ENCODE peak calls at places on chromosomes 11 and 22, in four cellular contexts. L is neuronal stem cell, J is IMR-90, B is mesenchymal stem cell. X is an unnamed sample.
A peak's percentile ranks its signal among the peaks of the same experiment; 100 is the strongest.

GRCh38 chr11:60942970-60943565 is 8.9 kb downstream of the SLC15A3 start:
- DNase-seq in L (no peak), J (no peak), B (no peak), X (no peak)

GRCh38 chr11:45635907-45636306 is 29.5 kb downstream of the CHST1 start:
- DNase-seq in L (no peak), J (no peak), B (no peak), X (no peak)

GRCh38 chr22:29820941-29821789 is 16.9 kb downstream of the ASCC2 start:
- DNase-seq in L (no peak), J (peak; percentile 98), B (peak; percentile 97), X (no peak)

GRCh38 chr11:6703247-6704063 is 20.3 kb upstream of the MRPL17 start:
- DNase-seq in L (peak; percentile 27), J (peak; percentile 57), B (peak; percentile 76), X (peak; percentile 57)

GRCh38 chr11:24593332-24593731 is 96.5 kb downstream of the LUZP2 start:
- DNase-seq in L (no peak), J (peak; percentile 4), B (no peak), X (no peak)

GRCh38 chr11:32890843-32891656 is 1.6 kb upstream of the QSER1 start:
- DNase-seq in L (no peak), J (no peak), B (no peak), X (peak; percentile 79)

GRCh38 chr11:22461626-22462025 is 123.4 kb downstream of the SLC17A6 start:
- DNase-seq in L (no peak), J (peak; percentile 31), B (peak; percentile 24), X (no peak)

GRCh38 chr22:35754761-35755160 is 37.1 kb downstream of the APOL5 start:
- DNase-seq in L (no peak), J (no peak), B (no peak), X (no peak)

GRCh38 chr11:64444838-64445441 is 86.0 kb downstream of the RPS6KA4 start:
- DNase-seq in L (no peak), J (peak; percentile 17), B (peak; percentile 16), X (no peak)

GRCh38 chr11:127157225-127157624 is 156.7 kb upstream of the KIRREL3 start:
- DNase-seq in L (no peak), J (no peak), B (no peak), X (no peak)

GRCh38 chr11:19842505-19842904 is 129.9 kb downstream of the NAV2 start:
- DNase-seq in L (no peak), J (no peak), B (no peak), X (no peak)

GRCh38 chr11:100863080-100863581 is 176.0 kb downstream of the ARHGAP42 start:
- DNase-seq in L (peak; percentile 8), J (peak; percentile 95), B (peak; percentile 94), X (no peak)

GRCh38 chr11:15579287-15580001 is 464.7 kb downstream of the INSC start:
- DNase-seq in L (no peak), J (no peak), B (no peak), X (no peak)

GRCh38 chr22:17964153-17964552 is 60.2 kb downstream of the MICAL3 start:
- DNase-seq in L (no peak), J (no peak), B (no peak), X (no peak)

GRCh38 chr11:123603666-123604065 is 50.8 kb downstream of the SCN3B start:
- DNase-seq in L (no peak), J (no peak), B (no peak), X (no peak)

GRCh38 chr11:78202733-78203167 is 14.0 kb downstream of the USP35 start:
- DNase-seq in L (no peak), J (no peak), B (no peak), X (no peak)

GRCh38 chr11:100715163-100715792 is 28.2 kb downstream of the ARHGAP42 start:
- DNase-seq in L (no peak), J (no peak), B (no peak), X (no peak)

GRCh38 chr22:39239561-39240423 is 5.0 kb downstream of the PDGFB start:
- DNase-seq in L (no peak), J (no peak), B (no peak), X (no peak)

GRCh38 chr11:7905961-7906429 is 25.1 kb downstream of the OR10A6 start:
- DNase-seq in L (no peak), J (no peak), B (no peak), X (peak; percentile 59)

GRCh38 chr11:121503056-121503455 is 50.3 kb upstream of the SORL1-AS1 start:
- DNase-seq in L (no peak), J (no peak), B (no peak), X (no peak)

GRCh38 chr22:38176170-38176741 is 5.4 kb downstream of the PLA2G6 start:
- DNase-seq in L (no peak), J (peak; percentile 98), B (peak; percentile 95), X (no peak)

GRCh38 chr11:36458129-36458918 is 51.7 kb downstream of the TRAF6 start:
- DNase-seq in L (no peak), J (no peak), B (no peak), X (no peak)

GRCh38 chr11:46382644-46383403 is 1.4 kb downstream of the MDK start:
- DNase-seq in L (no peak), J (peak; percentile 46), B (peak; percentile 60), X (peak; percentile 75)

GRCh38 chr11:1231396-1232327 is 8.8 kb downstream of the MUC5B start:
- DNase-seq in L (no peak), J (no peak), B (no peak), X (peak; percentile 24)

GRCh38 chr11:59283825-59284772 is 71.4 kb upstream of the MPEG1 start:
- DNase-seq in L (peak; percentile 30), J (peak; percentile 57), B (peak; percentile 42), X (peak; percentile 50)

GRCh38 chr11:16816358-16817270 is 78.2 kb downstream of the C11orf58 start:
- DNase-seq in L (no peak), J (no peak), B (no peak), X (no peak)

GRCh38 chr22:49606562-49606961 is 221.1 kb downstream of the BRD1 start:
- DNase-seq in L (no peak), J (no peak), B (no peak), X (no peak)

GRCh38 chr22:41425704-41426365 is 20.8 kb downstream of the TOB2 start:
- DNase-seq in L (no peak), J (no peak), B (no peak), X (no peak)

GRCh38 chr11:45930031-45930794 is 7.8 kb downstream of the LARGE2 start:
- DNase-seq in L (no peak), J (no peak), B (no peak), X (peak; percentile 36)

GRCh38 chr22:49687786-49688515 is 139.7 kb downstream of the BRD1 start:
- DNase-seq in L (no peak), J (no peak), B (no peak), X (peak; percentile 9)

GRCh38 chr11:68006606-68007166 is 2.8 kb upstream of the UNC93B1 start:
- DNase-seq in L (no peak), J (no peak), B (no peak), X (no peak)

GRCh38 chr11:108857382-108857781 is 192.5 kb downstream of the DDX10 start:
- DNase-seq in L (no peak), J (no peak), B (no peak), X (no peak)

GRCh38 chr11:73201888-73202810 is 15.9 kb upstream of the P2RY2 start:
- DNase-seq in L (no peak), J (no peak), B (no peak), X (no peak)

GRCh38 chr11:21949741-21950413 is 243.0 kb upstream of the ANO5 start:
- DNase-seq in L (no peak), J (no peak), B (no peak), X (no peak)

GRCh38 chr11:57800444-57801184 is 39.0 kb downstream of the CTNND1 start:
- DNase-seq in L (peak; percentile 64), J (peak; percentile 74), B (peak; percentile 82), X (peak; percentile 51)

GRCh38 chr22:18109410-18110193 is 1.0 kb upstream of the TUBA8 start:
- DNase-seq in L (no peak), J (no peak), B (no peak), X (no peak)

DNA sequence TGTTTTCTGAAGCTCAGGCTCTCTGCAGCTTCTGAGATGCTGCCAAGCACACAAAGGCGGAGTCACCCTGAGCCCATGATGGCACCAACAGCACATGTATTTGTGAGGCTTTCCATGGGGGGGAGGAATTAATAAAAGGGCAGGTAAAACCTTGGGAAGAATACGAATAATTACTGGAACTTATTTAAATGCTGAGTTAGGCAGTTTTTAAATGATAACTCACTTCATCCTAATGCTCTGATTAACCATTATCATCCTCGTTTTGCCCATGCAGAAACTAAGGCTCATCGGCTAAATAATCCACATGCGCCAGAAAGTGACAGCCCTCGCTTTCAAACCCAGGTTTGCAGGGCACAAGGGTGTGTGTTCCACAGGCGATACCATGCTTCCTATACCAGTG is 35.4 kb downstream of the LARGE1 start:
- DNase-seq in L (no peak), J (no peak), B (no peak), X (no peak)
- H4K91ac ChIP-seq in L (no peak overlapping the region), J (no peak overlapping the region), B (no peak overlapping the region), X (no peak overlapping the region)

DNA sequence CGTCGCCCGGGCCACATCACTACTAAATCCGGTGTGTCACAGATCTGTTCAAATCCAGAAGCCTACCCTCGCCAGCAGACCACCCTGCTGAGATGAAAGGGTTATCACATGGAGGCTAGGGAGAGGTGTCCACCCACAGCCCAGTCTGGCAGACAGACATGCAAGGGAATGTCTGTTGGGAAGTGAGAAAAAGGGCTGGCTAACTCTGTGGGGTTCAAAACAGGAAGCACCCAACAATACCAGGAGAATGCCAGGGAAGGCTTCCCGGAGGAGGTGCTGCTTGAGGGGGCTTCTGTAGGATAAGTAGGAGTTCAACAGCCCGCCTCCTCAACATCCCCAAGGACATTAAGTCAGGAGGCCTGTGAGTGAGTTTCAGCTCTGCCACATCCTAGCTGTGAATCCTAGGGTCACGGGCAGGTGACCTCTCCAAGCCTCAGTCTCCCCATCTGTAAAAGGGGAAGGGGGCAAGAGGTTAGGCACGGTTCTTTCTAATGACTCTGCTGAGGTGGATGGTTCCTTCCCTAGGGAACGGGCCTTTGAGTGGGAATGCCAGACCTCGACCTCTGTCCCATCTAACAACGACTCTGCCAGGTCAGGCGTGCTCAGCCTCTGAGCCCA is 1.1 kb downstream of the TPST2 start:
- DNase-seq in L (no peak), J (no peak), B (no peak), X (no peak)
- H4K91ac ChIP-seq in L (no peak overlapping the region), J (peak overlapping the region; percentile 40), B (no peak overlapping the region), X (no peak overlapping the region)

GRCh38 chr11:76623884-76624419 is 46.6 kb downstream of the LRRC32 start:
- DNase-seq in L (no peak), J (no peak), B (no peak), X (no peak)
- H4K91ac ChIP-seq in L (no peak overlapping the region), J (no peak overlapping the region), B (no peak overlapping the region), X (no peak overlapping the region)

GRCh38 chr11:128232588-128232987 is 354.8 kb downstream of the ETS1 start:
- DNase-seq in L (no peak), J (no peak), B (no peak), X (no peak)
- H4K91ac ChIP-seq in L (no peak overlapping the region), J (no peak overlapping the region), B (no peak overlapping the region), X (no peak overlapping the region)

GRCh38 chr11:10898003-10898762 is 40.3 kb upstream of the ZBED5 start:
- DNase-seq in L (no peak), J (no peak), B (peak; percentile 38), X (no peak)
- H4K91ac ChIP-seq in L (no peak overlapping the region), J (peak overlapping the region; percentile 92), B (peak overlapping the region; percentile 92), X (peak overlapping the region; percentile 44)

X was measured in H9.